ENCODE peak calls at places on chromosomes 2 and 18, in six cellular contexts. One of them, this sample, is unnamed.

GRCh38 chr2:72745679-72746368 is 80.0 kb downstream of the EXOC6B start:
- DNase-seq in H1: no peak
- DNase-seq in IMR-90: peak; percentile 78
- DNase-seq in mesenchymal stem cell: peak; percentile 71
- DNase-seq in trophoblast cell: peak; percentile 18
- DNase-seq in H9: no peak
- DNase-seq in this sample: peak; percentile 51

GRCh38 chr2:164205347-164205746 is 415.9 kb downstream of the GRB14 start:
- DNase-seq in IMR-90: peak; percentile 80
- DNase-seq in H1: no peak
- DNase-seq in mesenchymal stem cell: peak; percentile 78
- DNase-seq in trophoblast cell: peak; percentile 26
- DNase-seq in H9: no peak
- DNase-seq in this sample: no peak

GRCh38 chr2:227191367-227191766 is 26.9 kb downstream of the COL4A3 start:
- DNase-seq in IMR-90: peak; percentile 5
- DNase-seq in trophoblast cell: no peak
- DNase-seq in H9: peak; percentile 46
- DNase-seq in H1: peak; percentile 21
- DNase-seq in mesenchymal stem cell: no peak
- DNase-seq in this sample: no peak

GRCh38 chr2:30230479-30230854 is 867 bp upstream of the LBH start:
- DNase-seq in H9: peak; percentile 43
- DNase-seq in mesenchymal stem cell: peak; percentile 46
- DNase-seq in H1: no peak
- DNase-seq in trophoblast cell: no peak
- DNase-seq in IMR-90: peak; percentile 64
- DNase-seq in this sample: no peak

GRCh38 chr2:54106631-54107454 is 8.6 kb upstream of the ACYP2 start:
- DNase-seq in mesenchymal stem cell: peak; percentile 64
- DNase-seq in trophoblast cell: no peak
- DNase-seq in H1: no peak
- DNase-seq in IMR-90: peak; percentile 66
- DNase-seq in H9: no peak
- DNase-seq in this sample: no peak

GRCh38 chr18:26442139-26442538 is 106.2 kb downstream of the KCTD1 start:
- DNase-seq in IMR-90: no peak
- DNase-seq in H1: no peak
- DNase-seq in mesenchymal stem cell: no peak
- DNase-seq in H9: no peak
- DNase-seq in trophoblast cell: no peak
- DNase-seq in this sample: no peak

GRCh38 chr2:222623756-222624309 is 32.1 kb downstream of the FARSB start:
- DNase-seq in IMR-90: no peak
- DNase-seq in H1: no peak
- DNase-seq in H9: no peak
- DNase-seq in mesenchymal stem cell: no peak
- DNase-seq in trophoblast cell: no peak
- DNase-seq in this sample: no peak

GRCh38 chr2:189411860-189412259 is 29.4 kb upstream of the WDR75 start:
- DNase-seq in H1: no peak
- DNase-seq in mesenchymal stem cell: peak; percentile 97
- DNase-seq in IMR-90: peak; percentile 96
- DNase-seq in H9: no peak
- DNase-seq in trophoblast cell: no peak
- DNase-seq in this sample: no peak

GRCh38 chr2:97870396-97870843 is 125.3 kb downstream of the TMEM131 start:
- DNase-seq in H9: no peak
- DNase-seq in mesenchymal stem cell: peak; percentile 96
- DNase-seq in IMR-90: peak; percentile 89
- DNase-seq in H1: no peak
- DNase-seq in trophoblast cell: peak; percentile 87
- DNase-seq in this sample: no peak

GRCh38 chr18:73120626-73121025 is 252.8 kb upstream of the NETO1 start:
- DNase-seq in trophoblast cell: no peak
- DNase-seq in H9: no peak
- DNase-seq in H1: no peak
- DNase-seq in mesenchymal stem cell: no peak
- DNase-seq in IMR-90: no peak
- DNase-seq in this sample: no peak

GRCh38 chr2:233375490-233376314 is 21.4 kb downstream of the DGKD start:
- DNase-seq in IMR-90: no peak
- DNase-seq in H9: no peak
- DNase-seq in trophoblast cell: no peak
- DNase-seq in mesenchymal stem cell: no peak
- DNase-seq in H1: no peak
- DNase-seq in this sample: no peak

GRCh38 chr2:43623052-43623451 is 14.0 kb upstream of the PLEKHH2 start:
- DNase-seq in trophoblast cell: no peak
- DNase-seq in mesenchymal stem cell: peak; percentile 40
- DNase-seq in H9: no peak
- DNase-seq in H1: no peak
- DNase-seq in IMR-90: no peak
- DNase-seq in this sample: no peak

GRCh38 chr2:151171186-151171585 is 90.5 kb downstream of the RBM43 start:
- DNase-seq in IMR-90: no peak
- DNase-seq in H1: no peak
- DNase-seq in trophoblast cell: no peak
- DNase-seq in H9: no peak
- DNase-seq in mesenchymal stem cell: no peak
- DNase-seq in this sample: no peak

GRCh38 chr2:238458641-238459040 is 31.9 kb downstream of the ASB1 start:
- DNase-seq in H1: no peak
- DNase-seq in H9: no peak
- DNase-seq in mesenchymal stem cell: no peak
- DNase-seq in trophoblast cell: no peak
- DNase-seq in IMR-90: no peak
- DNase-seq in this sample: no peak

GRCh38 chr2:239904496-239904895 is 120.6 kb downstream of the NDUFA10 start:
- DNase-seq in H1: no peak
- DNase-seq in IMR-90: no peak
- DNase-seq in mesenchymal stem cell: no peak
- DNase-seq in trophoblast cell: no peak
- DNase-seq in H9: no peak
- DNase-seq in this sample: no peak

GRCh38 chr2:218886461-218886947 is 5.9 kb downstream of the WNT10A start:
- DNase-seq in H1: no peak
- DNase-seq in trophoblast cell: no peak
- DNase-seq in mesenchymal stem cell: no peak
- DNase-seq in H9: no peak
- DNase-seq in IMR-90: no peak
- DNase-seq in this sample: no peak

GRCh38 chr2:191666733-191667132 is 11.2 kb upstream of the NABP1 start:
- DNase-seq in H1: no peak
- DNase-seq in H9: no peak
- DNase-seq in trophoblast cell: peak; percentile 14
- DNase-seq in IMR-90: peak; percentile 85
- DNase-seq in mesenchymal stem cell: peak; percentile 51
- DNase-seq in this sample: no peak

GRCh38 chr2:8251291-8251690 is 430.6 kb upstream of the ID2 start:
- DNase-seq in mesenchymal stem cell: no peak
- DNase-seq in H9: no peak
- DNase-seq in H1: no peak
- DNase-seq in trophoblast cell: no peak
- DNase-seq in IMR-90: no peak
- DNase-seq in this sample: no peak

GRCh38 chr2:9099341-9099751 is 95.9 kb upstream of the MBOAT2 start:
- DNase-seq in H9: no peak
- DNase-seq in H1: no peak
- DNase-seq in trophoblast cell: no peak
- DNase-seq in mesenchymal stem cell: peak; percentile 66
- DNase-seq in IMR-90: peak; percentile 80
- DNase-seq in this sample: no peak

GRCh38 chr2:57497489-57498096 is 549.0 kb upstream of the VRK2 start:
- DNase-seq in IMR-90: peak; percentile 32
- DNase-seq in H1: no peak
- DNase-seq in mesenchymal stem cell: peak; percentile 61
- DNase-seq in H9: peak; percentile 38
- DNase-seq in trophoblast cell: peak; percentile 13
- DNase-seq in this sample: peak; percentile 30

GRCh38 chr2:59947220-59947619 is 606.2 kb downstream of the BCL11A start:
- DNase-seq in H9: no peak
- DNase-seq in IMR-90: no peak
- DNase-seq in trophoblast cell: no peak
- DNase-seq in H1: no peak
- DNase-seq in mesenchymal stem cell: no peak
- DNase-seq in this sample: no peak

GRCh38 chr2:66575625-66576371 is 140.9 kb downstream of the MEIS1 start:
- DNase-seq in mesenchymal stem cell: peak; percentile 56
- DNase-seq in trophoblast cell: no peak
- DNase-seq in H1: no peak
- DNase-seq in IMR-90: peak; percentile 70
- DNase-seq in H9: peak; percentile 55
- DNase-seq in this sample: peak; percentile 56

GRCh38 chr2:37573818-37574388 is 97.5 kb downstream of the CDC42EP3 start:
- DNase-seq in IMR-90: peak; percentile 54
- DNase-seq in mesenchymal stem cell: no peak
- DNase-seq in H1: no peak
- DNase-seq in trophoblast cell: no peak
- DNase-seq in H9: no peak
- DNase-seq in this sample: no peak

GRCh38 chr2:180952731-180953336 is 27.6 kb upstream of the UBE2E3 start:
- DNase-seq in H9: no peak
- DNase-seq in mesenchymal stem cell: no peak
- DNase-seq in H1: no peak
- DNase-seq in trophoblast cell: no peak
- DNase-seq in IMR-90: no peak
- DNase-seq in this sample: no peak

GRCh38 chr2:130823171-130823885 is 13.4 kb upstream of the ARHGEF4 start:
- DNase-seq in mesenchymal stem cell: no peak
- DNase-seq in H9: no peak
- DNase-seq in trophoblast cell: no peak
- DNase-seq in IMR-90: no peak
- DNase-seq in H1: no peak
- DNase-seq in this sample: no peak

DNA sequence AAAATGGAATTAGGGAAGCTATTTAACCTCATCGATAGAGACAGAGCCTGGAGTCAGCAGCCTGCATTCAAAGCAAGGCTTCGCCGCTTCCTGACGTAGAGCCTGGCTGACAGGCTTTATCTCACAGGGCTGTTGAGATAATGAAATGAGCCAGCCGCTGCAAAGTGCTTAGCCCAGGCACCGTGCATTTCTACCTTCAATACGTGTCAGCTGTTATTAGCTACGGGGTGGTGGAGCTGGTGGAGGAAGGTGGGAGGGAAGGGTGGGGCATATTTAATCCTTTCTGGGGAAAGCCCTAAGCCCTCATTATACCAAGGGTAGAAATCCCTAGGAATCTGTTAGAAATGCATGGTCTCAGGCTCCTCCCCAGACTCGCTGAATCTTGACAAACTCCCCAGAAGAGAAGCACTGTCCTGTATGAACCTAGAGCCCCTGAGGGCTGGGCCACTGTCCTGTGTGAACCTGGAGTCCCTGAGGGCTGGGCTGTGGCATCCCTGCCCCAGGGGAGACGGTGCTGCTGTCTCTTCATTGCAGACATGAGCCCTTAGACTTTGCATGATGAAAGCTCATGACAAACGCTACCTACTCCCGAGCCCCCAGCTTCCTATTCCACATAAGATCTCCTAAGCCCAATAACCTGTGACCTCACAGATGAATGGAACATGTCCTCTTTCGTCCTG is 72.4 kb downstream of the ALPK2 start:
- DNase-seq in H9: no peak
- DNase-seq in mesenchymal stem cell: peak; percentile 36
- DNase-seq in H1: no peak
- DNase-seq in IMR-90: no peak
- DNase-seq in trophoblast cell: peak; percentile 92
- DNase-seq in this sample: peak; percentile 50
- H2BK5ac ChIP-seq in H9: no peak overlapping the region
- H2BK5ac ChIP-seq in mesenchymal stem cell: no peak overlapping the region
- H2BK5ac ChIP-seq in H1: no peak overlapping the region
- H2BK5ac ChIP-seq in IMR-90: no peak overlapping the region
- H2BK5ac ChIP-seq in trophoblast cell: peak overlapping the region; percentile 10
- H2BK5ac ChIP-seq in this sample: no peak overlapping the region

DNA sequence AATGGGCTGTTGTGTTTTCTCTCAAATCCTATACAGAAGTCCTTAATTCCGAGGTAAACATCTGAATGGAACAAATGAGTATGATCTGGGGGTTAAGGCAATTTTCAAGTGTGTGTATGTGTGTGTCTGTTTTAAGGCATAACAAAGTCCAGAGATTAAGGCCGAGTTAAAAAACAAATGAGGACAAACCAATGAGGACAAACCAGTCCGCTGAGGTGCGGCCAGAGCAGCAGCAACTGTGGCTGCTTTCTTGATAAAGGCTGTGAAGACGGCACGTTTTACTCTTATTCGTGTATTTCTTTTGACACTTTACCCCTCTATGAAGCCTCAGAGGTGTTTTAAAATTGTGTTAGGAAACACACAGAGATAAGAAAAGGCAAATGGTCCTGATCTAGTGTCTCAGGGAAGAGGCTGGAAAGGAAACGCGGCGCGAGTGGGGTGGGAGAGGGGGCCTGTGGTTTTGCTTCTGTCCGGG is 495 bp upstream of the GULP1 start:
- DNase-seq in IMR-90: peak; percentile 41
- DNase-seq in H1: no peak
- DNase-seq in H9: no peak
- DNase-seq in mesenchymal stem cell: peak; percentile 68
- DNase-seq in trophoblast cell: peak; percentile 15
- DNase-seq in this sample: no peak
- H2BK5ac ChIP-seq in IMR-90: peak overlapping the region; percentile 53
- H2BK5ac ChIP-seq in H1: peak overlapping the region; percentile 94
- H2BK5ac ChIP-seq in H9: no peak overlapping the region
- H2BK5ac ChIP-seq in mesenchymal stem cell: peak overlapping the region; percentile 87
- H2BK5ac ChIP-seq in trophoblast cell: peak overlapping the region; percentile 95
- H2BK5ac ChIP-seq in this sample: peak overlapping the region; percentile 100

DNA sequence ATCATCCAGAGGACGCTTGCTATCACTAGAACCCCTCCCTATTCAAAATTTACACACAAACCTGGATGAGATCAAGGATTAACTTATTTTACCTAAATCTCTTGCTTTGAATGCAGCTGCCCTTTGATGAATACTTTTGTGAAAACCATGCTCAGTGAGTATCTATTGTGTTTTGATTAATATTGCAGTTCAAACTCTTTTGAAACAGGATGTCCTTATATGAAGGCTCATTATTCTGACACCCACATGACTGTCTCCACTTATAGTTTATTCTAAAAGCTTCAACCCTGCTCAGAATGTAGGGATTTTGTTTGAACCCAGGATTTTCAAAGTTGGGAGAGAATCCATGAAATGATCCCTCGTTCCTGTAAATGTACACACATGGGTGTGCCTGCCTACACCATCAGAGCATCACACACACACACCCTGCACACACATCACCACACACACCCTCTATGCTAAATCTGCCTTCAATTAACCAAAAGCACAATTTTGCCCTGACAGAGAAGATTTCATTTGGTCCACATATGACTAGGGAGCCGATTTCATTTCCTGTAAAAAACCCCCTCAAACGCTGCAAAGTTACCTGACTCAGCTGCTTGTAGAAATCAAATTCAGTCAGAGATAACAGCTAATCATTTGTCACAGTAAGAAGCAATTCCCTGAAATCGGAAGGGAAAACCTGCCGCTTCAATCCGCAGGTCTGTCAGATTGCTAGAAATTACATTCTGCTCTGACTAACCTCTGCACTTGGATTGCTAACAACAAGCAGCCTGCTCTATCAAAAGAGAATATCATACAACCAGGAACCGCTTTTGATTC is 65.2 kb downstream of the ZEB2 start:
- DNase-seq in H9: no peak
- DNase-seq in IMR-90: peak; percentile 29
- DNase-seq in mesenchymal stem cell: no peak
- DNase-seq in H1: no peak
- DNase-seq in trophoblast cell: no peak
- DNase-seq in this sample: no peak
- H2BK5ac ChIP-seq in H9: no peak overlapping the region
- H2BK5ac ChIP-seq in IMR-90: peak overlapping the region; percentile 67
- H2BK5ac ChIP-seq in mesenchymal stem cell: no peak overlapping the region
- H2BK5ac ChIP-seq in H1: no peak overlapping the region
- H2BK5ac ChIP-seq in trophoblast cell: no peak overlapping the region
- H2BK5ac ChIP-seq in this sample: no peak overlapping the region

GRCh38 chr2:126779286-126779605 is 119.4 kb upstream of the TEX51 start:
- DNase-seq in H9: no peak
- DNase-seq in trophoblast cell: no peak
- DNase-seq in mesenchymal stem cell: no peak
- DNase-seq in H1: no peak
- DNase-seq in IMR-90: no peak
- DNase-seq in this sample: no peak
- H2BK5ac ChIP-seq in H9: no peak overlapping the region
- H2BK5ac ChIP-seq in trophoblast cell: no peak overlapping the region
- H2BK5ac ChIP-seq in mesenchymal stem cell: no peak overlapping the region
- H2BK5ac ChIP-seq in H1: no peak overlapping the region
- H2BK5ac ChIP-seq in IMR-90: no peak overlapping the region
- H2BK5ac ChIP-seq in this sample: no peak overlapping the region